ENCODE peak calls at places on chromosomes 4 and X, in ten cellular contexts. C is cardiac fibroblast, Y is heart right ventricle, R is BE2C, A is left lung, E is astrocyte of the spinal cord, Q is upper lobe of left lung, P is GM12865, U is right lobe of liver, L is epithelial cell of esophagus. T is an unnamed sample.

GRCh38 chr4:133377286-133377685 is 228.2 kb downstream of the PCDH10 start:
- DNase-seq in C (no peak), Y (no peak), R (no peak), A (no peak), E (no peak), Q (no peak), P (no peak), U (no peak), L (no peak), T (no peak)

GRCh38 chr4:26780524-26780923 is 80.1 kb upstream of the STIM2 start:
- DNase-seq in C (peak; percentile 46), Y (no peak), R (no peak), A (no peak), E (peak; percentile 39), Q (no peak), P (peak; percentile 52), U (no peak), L (peak; percentile 97), T (peak; percentile 92)

GRCh38 chrX:9285342-9285771 is 179.5 kb upstream of the TBL1X start:
- DNase-seq in C (no peak), Y (no peak), R (no peak), A (no peak), E (no peak), Q (no peak), P (no peak), U (no peak), L (no peak), T (no peak)

GRCh38 chr4:79284893-79285292 is 41.0 kb downstream of the NAA11 start:
- DNase-seq in C (no peak), Y (no peak), R (no peak), A (no peak), E (no peak), Q (no peak), P (no peak), U (no peak), L (no peak), T (no peak)

GRCh38 chr4:183455431-183456145 is 11.2 kb downstream of the CDKN2AIP start:
- DNase-seq in C (no peak), Y (no peak), R (no peak), A (no peak), E (no peak), Q (no peak), P (no peak), U (no peak), L (no peak), T (no peak)

GRCh38 chr4:27692098-27692679 is 831.5 kb downstream of the STIM2 start:
- DNase-seq in C (peak; percentile 5), Y (no peak), R (peak; percentile 40), A (no peak), E (peak; percentile 36), Q (no peak), P (peak; percentile 67), U (no peak), L (peak; percentile 81), T (peak; percentile 25)

GRCh38 chrX:132426695-132427281 is 62.0 kb downstream of the MBNL3 start:
- DNase-seq in C (peak; percentile 64), Y (no peak), R (no peak), A (no peak), E (peak; percentile 47), Q (no peak), P (peak; percentile 56), U (no peak), L (peak; percentile 38), T (peak; percentile 18)

GRCh38 chr4:83221897-83222441 is 62.6 kb downstream of the COQ2 start:
- DNase-seq in C (no peak), Y (no peak), R (no peak), A (no peak), E (no peak), Q (no peak), P (peak; percentile 84), U (no peak), L (no peak), T (no peak)

GRCh38 chrX:102985182-102985581 is 48.1 kb downstream of the RAB40AL start:
- DNase-seq in C (no peak), Y (no peak), R (no peak), A (no peak), E (no peak), Q (no peak), P (no peak), U (no peak), L (no peak), T (no peak)

GRCh38 chr4:11596989-11597388 is 168.3 kb upstream of the HS3ST1 start:
- DNase-seq in C (no peak), Y (no peak), R (no peak), A (no peak), E (no peak), Q (no peak), P (no peak), U (no peak), L (no peak), T (no peak)

GRCh38 chr4:41505161-41505653 is 32.8 kb upstream of the LIMCH1 start:
- DNase-seq in C (peak; percentile 20), Y (no peak), R (peak; percentile 68), A (peak; percentile 54), E (peak; percentile 32), Q (no peak), P (no peak), U (no peak), L (peak; percentile 2), T (no peak)

GRCh38 chrX:22742174-22742573 is 257.6 kb upstream of the DDX53 start:
- DNase-seq in C (peak; percentile 67), Y (no peak), R (no peak), A (no peak), E (peak; percentile 17), Q (no peak), P (no peak), U (no peak), L (peak; percentile 58), T (peak; percentile 25)

GRCh38 chrX:101395789-101396188 is 5.0 kb downstream of the RPL36A start:
- DNase-seq in C (peak; percentile 45), Y (no peak), R (no peak), A (no peak), E (no peak), Q (no peak), P (no peak), U (no peak), L (peak; percentile 44), T (no peak)

GRCh38 chr4:36256398-36256828 is 12.1 kb upstream of the ARAP2 start:
- DNase-seq in C (no peak), Y (no peak), R (no peak), A (no peak), E (no peak), Q (no peak), P (peak; percentile 85), U (no peak), L (no peak), T (no peak)

GRCh38 chr4:73918058-73918457 is 48.9 kb downstream of the CXCL1 start:
- DNase-seq in C (no peak), Y (no peak), R (no peak), A (no peak), E (no peak), Q (no peak), P (no peak), U (no peak), L (no peak), T (no peak)

GRCh38 chrX:19893722-19894121 is 6.3 kb upstream of the SH3KBP1 start:
- DNase-seq in C (peak; percentile 59), Y (no peak), R (no peak), A (no peak), E (peak; percentile 61), Q (no peak), P (no peak), U (no peak), L (peak; percentile 67), T (no peak)

GRCh38 chrX:134694333-134694925 is 36.2 kb upstream of the PLAC1 start:
- DNase-seq in C (no peak), Y (no peak), R (no peak), A (no peak), E (no peak), Q (no peak), P (no peak), U (no peak), L (peak; percentile 74), T (peak; percentile 96)

GRCh38 chr4:118760493-118760892 is 75.3 kb downstream of the METTL14 start:
- DNase-seq in C (no peak), Y (no peak), R (no peak), A (no peak), E (no peak), Q (no peak), P (peak; percentile 58), U (no peak), L (no peak), T (no peak)

GRCh38 chrX:113260474-113260873 is 419.8 kb upstream of the AMOT start:
- DNase-seq in C (peak; percentile 0), Y (no peak), R (no peak), A (no peak), E (no peak), Q (no peak), P (peak; percentile 0), U (no peak), L (peak; percentile 0), T (no peak)
- TF ChIP-seq CTCF in C (peak; percentile 26), Y (no peak), R (peak; percentile 61), A (no peak), E (peak; percentile 15), Q (no peak), P (peak; percentile 14), U (peak; percentile 11), L (no peak), T (peak; percentile 20)

GRCh38 chr4:99885063-99885664 is 9.1 kb downstream of the LAMTOR3 start:
- DNase-seq in C (peak; percentile 62), Y (no peak), R (peak; percentile 18), A (no peak), E (peak; percentile 59), Q (no peak), P (peak; percentile 52), U (no peak), L (peak; percentile 61), T (no peak)
- TF ChIP-seq CTCF in C (peak; percentile 38), Y (peak; percentile 51), R (peak; percentile 63), A (no peak), E (peak; percentile 53), Q (peak; percentile 45), P (peak; percentile 36), U (peak; percentile 45), L (peak; percentile 63), T (peak; percentile 75)

DNA sequence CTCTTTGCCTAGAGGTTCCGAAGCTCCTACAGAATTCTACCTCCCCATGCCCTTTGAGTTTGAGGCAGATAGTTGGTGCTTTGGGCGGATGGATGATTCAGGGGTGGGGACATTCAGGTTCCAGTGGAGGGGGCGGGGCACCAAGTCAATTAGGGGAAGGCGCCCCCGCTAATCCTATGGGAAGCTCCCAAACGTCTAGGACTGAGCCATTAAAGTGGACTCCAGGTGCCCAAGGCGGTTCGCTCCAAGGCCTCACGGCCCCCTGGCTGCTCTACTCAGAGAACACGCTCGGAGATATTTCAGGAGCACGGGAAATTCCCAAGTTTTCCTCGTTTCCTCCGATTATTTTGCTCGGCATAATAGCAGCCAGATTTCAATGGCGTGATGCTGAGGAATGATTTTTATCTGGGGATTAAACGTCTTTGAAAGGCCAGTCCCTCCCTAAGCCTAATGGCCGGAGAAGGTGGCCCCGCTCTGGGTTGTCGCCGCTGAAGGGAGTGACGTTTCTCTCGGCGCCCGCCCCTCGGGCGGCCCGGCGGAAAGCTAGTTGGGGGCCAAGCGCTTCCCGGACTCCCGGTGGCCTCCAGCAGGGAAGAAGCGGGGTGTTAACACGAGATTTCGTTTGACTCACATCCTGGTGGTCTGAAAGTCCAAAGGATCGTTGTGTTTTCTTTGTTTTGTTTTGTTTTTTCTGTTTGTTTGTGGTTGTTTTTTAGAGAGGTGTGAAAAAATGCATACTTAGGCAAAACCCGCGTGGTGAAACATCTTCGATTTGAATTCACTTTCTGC is 1.5 kb downstream of the MSX1 start:
- DNase-seq in C (peak; percentile 14), Y (peak; percentile 54), R (no peak), A (no peak), E (peak; percentile 37), Q (peak; percentile 86), P (no peak), U (no peak), L (no peak), T (no peak)
- TF ChIP-seq CTCF in C (no peak), Y (no peak), R (no peak), A (no peak), E (no peak), Q (no peak), P (no peak), U (no peak), L (no peak), T (peak; percentile 4)

GRCh38 chrX:48648299-48648698 is 35.3 kb upstream of the WAS start:
- DNase-seq in C (peak; percentile 77), Y (peak; percentile 10), R (peak; percentile 44), A (no peak), E (peak; percentile 52), Q (no peak), P (peak; percentile 45), U (no peak), L (peak; percentile 31), T (no peak)
- TF ChIP-seq CTCF in C (no peak), Y (peak; percentile 50), R (peak; percentile 48), A (no peak), E (peak; percentile 14), Q (peak; percentile 18), P (peak; percentile 13), U (peak; percentile 31), L (peak; percentile 21), T (peak; percentile 45)